ENCODE peak calls at places on chromosomes 7 and 10, in six cellular contexts. A is left ventricle myocardium inferior, W is hepatocyte, V is endodermal cell, O is cardiac muscle cell, Q is stomach. Z is an unnamed sample.

GRCh38 chr7:138247568-138248328 is 171.5 kb downstream of the AKR1D1 start:
- DNase-seq in Q (no peak), V (no peak), O (no peak), W (no peak), A (no peak), Z (no peak)

GRCh38 chr10:33695536-33695935 is 361.1 kb upstream of the NRP1 start:
- DNase-seq in W (no peak), A (no peak), O (no peak), V (no peak), Q (no peak), Z (no peak)

GRCh38 chr7:23470290-23471089 is at the start of gene IGF2BP3:
- DNase-seq in V (peak; percentile 95), Q (no peak), A (no peak), W (peak; percentile 94), O (peak; percentile 90), Z (no peak)

GRCh38 chr7:47846117-47846836 is 102.0 kb downstream of the PKD1L1 start:
- DNase-seq in O (no peak), A (no peak), Q (no peak), W (no peak), V (no peak), Z (no peak)

GRCh38 chr7:73850781-73851207 is 8.5 kb upstream of the METTL27 start:
- DNase-seq in A (no peak), Q (no peak), W (peak; percentile 77), O (no peak), V (no peak), Z (no peak)

GRCh38 chr10:21172774-21173432 is 275.8 kb upstream of the NEBL start:
- DNase-seq in A (no peak), O (peak; percentile 51), Q (peak; percentile 32), V (peak; percentile 71), W (peak; percentile 55), Z (peak; percentile 60)

GRCh38 chr10:90857635-90858488 is at the start of gene HTR7:
- DNase-seq in W (peak; percentile 62), V (peak; percentile 90), Q (peak; percentile 54), A (peak; percentile 65), O (peak; percentile 73), Z (peak; percentile 73)

GRCh38 chr10:131886181-131886716 is 14.6 kb upstream of the PPP2R2D start:
- DNase-seq in A (no peak), O (no peak), W (no peak), Q (no peak), V (no peak), Z (no peak)

GRCh38 chr7:10239643-10240345 is 733.9 kb upstream of the PHF14 start:
- DNase-seq in O (peak; percentile 21), Q (no peak), V (peak; percentile 43), A (no peak), W (no peak), Z (no peak)

GRCh38 chr7:114765331-114766125 is 156.4 kb upstream of the MDFIC start:
- DNase-seq in O (no peak), W (no peak), V (no peak), Q (no peak), A (no peak), Z (no peak)

GRCh38 chr10:32210306-32211045 is 136.5 kb downstream of the EPC1 start:
- DNase-seq in V (peak; percentile 63), Q (no peak), A (no peak), O (peak; percentile 38), W (peak; percentile 39), Z (peak; percentile 32)

GRCh38 chr10:128084364-128084763 is 41.9 kb downstream of the MKI67 start:
- DNase-seq in Q (no peak), A (no peak), V (peak; percentile 34), O (no peak), W (no peak), Z (no peak)

GRCh38 chr10:79164075-79164474 is 95.3 kb downstream of the ZMIZ1 start:
- DNase-seq in W (no peak), A (no peak), O (no peak), V (no peak), Q (no peak), Z (no peak)

GRCh38 chr7:116511552-116512523 is 12.3 kb downstream of the CAV2 start:
- DNase-seq in A (no peak), V (no peak), W (no peak), Q (no peak), O (no peak), Z (no peak)

GRCh38 chr10:71383972-71384687 is 12.6 kb upstream of the CDH23 start:
- DNase-seq in W (peak; percentile 75), A (peak; percentile 73), O (peak; percentile 78), Q (peak; percentile 76), V (peak; percentile 95), Z (peak; percentile 73)

GRCh38 chr7:21426286-21426957 is 1.5 kb upstream of the SP4 start:
- DNase-seq in V (no peak), O (no peak), Q (no peak), W (no peak), A (no peak), Z (no peak)

GRCh38 chr10:110429301-110429700 is 68.4 kb upstream of the DUSP5 start:
- DNase-seq in W (no peak), Q (no peak), V (no peak), O (no peak), A (no peak), Z (peak; percentile 16)

GRCh38 chr7:28458732-28459131 is 46.4 kb downstream of the CREB5 start:
- DNase-seq in A (no peak), Q (no peak), W (no peak), O (no peak), V (peak; percentile 65), Z (no peak)

GRCh38 chr7:77281780-77282478 is 82.3 kb upstream of the FGL2 start:
- DNase-seq in O (no peak), W (no peak), Q (no peak), A (peak; percentile 40), V (no peak), Z (no peak)

GRCh38 chr7:106486331-106486730 is 174.6 kb downstream of the CCDC71L start:
- DNase-seq in A (no peak), O (no peak), W (no peak), V (no peak), Q (no peak), Z (no peak)

GRCh38 chr7:105014725-105015630 is 973 bp downstream of the KMT2E start:
- DNase-seq in Q (peak; percentile 60), A (no peak), W (peak; percentile 64), O (peak; percentile 49), V (peak; percentile 74), Z (peak; percentile 59)

GRCh38 chr7:38321515-38321944 is 48.1 kb upstream of the TARP start:
- DNase-seq in V (no peak), A (no peak), O (no peak), Q (no peak), W (no peak), Z (no peak)

GRCh38 chr10:119209050-119209735 is 1.8 kb downstream of the GRK5 start:
- DNase-seq in A (peak; percentile 75), W (peak; percentile 78), V (peak; percentile 88), Q (peak; percentile 69), O (peak; percentile 71), Z (peak; percentile 44)

GRCh38 chr7:90461216-90461615 is 8.2 kb upstream of the PTTG1IP2 start:
- DNase-seq in V (no peak), A (no peak), O (no peak), W (no peak), Q (no peak), Z (peak; percentile 13)

GRCh38 chr10:94240901-94241300 is 121.8 kb downstream of the NOC3L start:
- DNase-seq in O (no peak), Q (no peak), W (no peak), A (no peak), V (no peak), Z (no peak)

GRCh38 chr10:104622598-104623209 is 18.4 kb upstream of the SORCS3 start:
- DNase-seq in V (peak; percentile 85), Q (no peak), W (peak; percentile 67), A (no peak), O (peak; percentile 58), Z (no peak)

GRCh38 chr7:455110-455928 is 64.3 kb downstream of the PDGFA start:
- DNase-seq in O (peak; percentile 71), A (peak; percentile 69), Q (peak; percentile 82), V (no peak), W (peak; percentile 81), Z (peak; percentile 81)

GRCh38 chr7:128351296-128352123 is 7.8 kb upstream of the RBM28 start:
- DNase-seq in O (no peak), V (peak; percentile 71), A (peak; percentile 21), W (no peak), Q (no peak), Z (no peak)
- H3K4me3 ChIP-seq in O (no peak overlapping the region), V (no peak overlapping the region), A (peak overlapping the region; percentile 58), W (no peak overlapping the region), Q (peak overlapping the region; percentile 41), Z (no peak overlapping the region)

DNA sequence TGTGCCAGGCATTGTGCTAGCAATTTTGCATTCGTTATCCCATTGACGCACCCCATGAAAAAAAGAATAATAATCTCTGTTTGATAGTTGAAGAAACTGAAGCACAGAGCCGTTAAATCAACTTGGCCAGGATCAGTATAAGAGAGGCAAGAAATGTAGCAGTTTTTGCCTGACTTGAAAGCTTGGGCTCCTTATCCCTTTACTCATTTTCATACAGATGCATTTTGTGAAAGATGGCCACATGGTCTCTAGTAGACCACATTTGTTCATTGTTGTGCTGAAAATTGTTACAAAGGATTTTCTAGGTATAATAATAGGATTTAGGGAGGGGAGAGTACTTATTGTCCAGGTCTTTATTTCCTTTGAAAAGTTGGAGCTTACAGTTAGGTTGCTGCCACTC is 14.7 kb downstream of the AUTS2 start:
- DNase-seq in A (no peak), V (no peak), Q (no peak), O (no peak), W (no peak), Z (no peak)
- H3K4me1 ChIP-seq in A (peaks cover 26% of the 10 kb centered on the region), V (peaks cover 31% of the 10 kb centered on the region), Q (no peaks in the 10 kb centered on the region), O (peaks cover 20% of the 10 kb centered on the region), W (no peaks in the 10 kb centered on the region), Z (no peaks in the 10 kb centered on the region)

DNA sequence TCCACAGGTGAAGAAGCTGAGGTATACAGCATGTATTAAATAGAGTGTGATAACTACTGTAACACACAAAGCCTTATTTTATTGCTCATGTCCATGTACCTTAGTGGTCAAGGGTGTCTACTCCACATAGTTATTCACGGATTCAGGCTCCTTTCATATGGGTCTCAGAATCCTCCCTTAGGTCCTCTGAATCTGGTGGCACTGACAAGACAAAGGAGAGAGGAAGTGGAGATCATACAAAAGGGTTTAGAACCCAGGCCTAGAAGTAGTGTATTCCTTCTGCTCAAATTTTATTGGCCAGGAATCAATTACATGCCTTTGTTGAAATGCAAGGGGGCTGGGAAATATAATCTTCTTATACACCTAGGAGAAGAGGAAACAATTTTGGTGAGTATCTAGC is 164.6 kb downstream of the PTEN start:
- DNase-seq in V (no peak), Q (no peak), O (no peak), A (no peak), W (no peak), Z (no peak)
- H3K27ac ChIP-seq in V (no peak overlapping the region), Q (no peak overlapping the region), O (no peak overlapping the region), A (no peak overlapping the region), W (peak overlapping the region; percentile 66), Z (peak overlapping the region; percentile 44)

GRCh38 chr10:13160934-13161266 is 458 bp upstream of the MCM10 start:
- DNase-seq in V (no peak), Q (no peak), A (no peak), W (no peak), O (no peak), Z (no peak)

GRCh38 chr10:13162013-13162364 is 631 bp downstream of the MCM10 start:
- DNase-seq in A (no peak), Q (no peak), V (no peak), O (no peak), W (no peak), Z (no peak)

GRCh38 chr10:13163859-13164258 is 2.5 kb downstream of the MCM10 start:
- DNase-seq in Q (no peak), A (no peak), O (no peak), V (no peak), W (no peak), Z (no peak)

GRCh38 chr10:13161267-13162012 is at the start of gene MCM10:
- DNase-seq in A (peak; percentile 97), V (peak; percentile 100), W (peak; percentile 99), O (peak; percentile 100), Q (peak; percentile 98), Z (peak; percentile 99)

GRCh38 chr10:13158401-13158800 is 3.0 kb upstream of the MCM10 start:
- DNase-seq in W (no peak), A (no peak), V (no peak), Q (no peak), O (no peak), Z (peak; percentile 34)
- H3K4me3 ChIP-seq in W (no peak overlapping the region), A (peak overlapping the region; percentile 49), V (no peak overlapping the region), Q (peak overlapping the region; percentile 27), O (no peak overlapping the region), Z (no peak overlapping the region)